ENCODE peak calls at places on chromosome 12, in nine cellular contexts. O is neural crest cell; U is HS-5; Z is heart left ventricle; S is stimulated activated CD4-positive, alpha-beta T cell treated with anti-CD3 and anti-CD28 coated beads, TNF-alpha, amount 100 ng/mL, for 4 hours; P is T-helper 1 cell; H is brain microvascular endothelial cell; V is dermis blood vessel endothelial cell; L is uterus. C is an unnamed sample.

GRCh38 chr12:12715459-12716150 is 1.6 kb upstream of the CDKN1B start:
- DNase-seq in L (no peak), Z (no peak), O (no peak), S (no peak), U (no peak), P (no peak), V (peak; percentile 54), H (no peak), C (no peak)

GRCh38 chr12:97680751-97681150 is 218.1 kb downstream of the RMST start:
- DNase-seq in U (no peak), V (no peak), L (no peak), P (no peak), Z (no peak), O (no peak), S (no peak), H (no peak), C (no peak)

GRCh38 chr12:11795192-11795909 is 145.9 kb downstream of the ETV6 start:
- DNase-seq in L (no peak), Z (no peak), O (no peak), H (no peak), P (no peak), V (no peak), U (no peak), S (no peak), C (no peak)

GRCh38 chr12:121214171-121214777 is 4.3 kb downstream of the P2RX4 start:
- DNase-seq in O (no peak), Z (no peak), P (no peak), U (peak; percentile 75), S (no peak), H (peak; percentile 20), L (no peak), V (peak; percentile 60), C (no peak)

GRCh38 chr12:97995085-97995484 is 520.3 kb upstream of the TMPO start:
- DNase-seq in V (no peak), Z (no peak), U (no peak), S (no peak), O (no peak), L (no peak), H (no peak), P (no peak), C (no peak)

GRCh38 chr12:3158851-3159465 is 81.8 kb downstream of the TSPAN9 start:
- DNase-seq in P (no peak), U (no peak), L (peak; percentile 46), H (peak; percentile 77), Z (peak; percentile 37), S (no peak), O (no peak), V (peak; percentile 27), C (no peak)

GRCh38 chr12:53953831-53954693 is 641 bp upstream of the HOXC12 start:
- DNase-seq in U (no peak), O (no peak), V (no peak), S (no peak), H (no peak), P (no peak), L (no peak), Z (no peak), C (no peak)

GRCh38 chr12:9796916-9797315 is 30.4 kb upstream of the KLRF1 start:
- DNase-seq in O (no peak), Z (no peak), L (no peak), U (no peak), P (no peak), S (no peak), V (no peak), H (no peak), C (no peak)

GRCh38 chr12:64269161-64269560 is 47.1 kb upstream of the KICS2 start:
- DNase-seq in H (no peak), V (no peak), P (no peak), L (no peak), U (no peak), Z (no peak), S (no peak), O (no peak), C (no peak)

GRCh38 chr12:130335517-130336392 is 1.9 kb upstream of the PIWIL1 start:
- DNase-seq in P (no peak), O (peak; percentile 63), V (peak; percentile 77), Z (no peak), H (peak; percentile 55), S (no peak), L (no peak), U (no peak), C (no peak)

GRCh38 chr12:120012067-120012621 is 23.1 kb downstream of the BICDL1 start:
- DNase-seq in U (peak; percentile 30), P (peak; percentile 66), S (peak; percentile 79), O (peak; percentile 16), V (peak; percentile 30), L (no peak), Z (no peak), H (peak; percentile 12), C (no peak)

GRCh38 chr12:99259040-99259934 is 388.3 kb upstream of the GARIN6 start:
- DNase-seq in Z (peak; percentile 36), O (peak; percentile 13), V (no peak), P (no peak), S (no peak), U (no peak), H (peak; percentile 25), L (no peak), C (no peak)

GRCh38 chr12:103350116-103350515 is 145.7 kb downstream of the C12orf42 start:
- DNase-seq in L (no peak), P (no peak), H (no peak), V (no peak), U (no peak), Z (no peak), O (no peak), S (no peak), C (no peak)

GRCh38 chr12:123942911-123943648 is 29.6 kb downstream of the CCDC92 start:
- DNase-seq in Z (no peak), U (no peak), H (peak; percentile 31), S (no peak), P (no peak), L (no peak), V (no peak), O (no peak), C (no peak)

GRCh38 chr12:27552886-27553560 is 29.0 kb downstream of the PPFIBP1 start:
- DNase-seq in Z (no peak), S (no peak), P (no peak), U (no peak), H (no peak), L (no peak), V (no peak), O (peak; percentile 31), C (peak; percentile 91)

GRCh38 chr12:94100254-94100653 is 48.1 kb upstream of the PLXNC1 start:
- DNase-seq in L (peak; percentile 62), V (peak; percentile 88), U (no peak), S (no peak), O (no peak), P (no peak), Z (no peak), H (peak; percentile 63), C (no peak)

GRCh38 chr12:126558219-126558618 is 1493.0 kb downstream of the AACS start:
- DNase-seq in V (no peak), O (no peak), H (no peak), Z (no peak), P (no peak), L (no peak), U (no peak), S (no peak), C (no peak)

GRCh38 chr12:117567644-117568043 is 206.2 kb upstream of the NOS1 start:
- DNase-seq in S (no peak), Z (no peak), L (no peak), H (no peak), O (no peak), V (no peak), P (no peak), U (no peak), C (no peak)

GRCh38 chr12:94427520-94428381 is 31.9 kb downstream of the CEP83 start:
- DNase-seq in S (no peak), U (no peak), P (no peak), Z (peak; percentile 56), V (peak; percentile 78), O (no peak), H (peak; percentile 40), L (peak; percentile 51), C (no peak)

GRCh38 chr12:106138646-106139421 is at the start of gene NUAK1:
- DNase-seq in U (no peak), Z (peak; percentile 87), L (peak; percentile 70), P (no peak), S (no peak), V (peak; percentile 88), O (peak; percentile 81), H (peak; percentile 30), C (peak; percentile 75)

GRCh38 chr12:54935235-54935951 is 49.2 kb downstream of the TESPA1 start:
- DNase-seq in L (no peak), P (no peak), U (peak; percentile 76), V (peak; percentile 86), Z (no peak), O (no peak), H (peak; percentile 86), S (peak; percentile 24), C (no peak)

GRCh38 chr12:126784328-126784921 is 1482.5 kb upstream of the TMEM132C start:
- DNase-seq in U (peak; percentile 19), Z (no peak), P (no peak), S (no peak), O (peak; percentile 52), H (peak; percentile 24), V (no peak), L (no peak), C (no peak)

C was measured in dorsolateral prefrontal cortex.